ENCODE peak calls at places on chromosomes 16 and 17, in ten cellular contexts. C is PC-3; Z is choroid plexus epithelial cell; L is Caco-2; B is fibroblast of lung; K is AG04450; R is GM12878; O is AG10803; V is breast epithelium; W is activated CD8-positive, alpha-beta T cell treated with anti-CD3 and anti-CD28 coated beads for 36 hours. U is an unnamed sample.

GRCh38 chr16:27245276-27246231 is 23.0 kb downstream of the NSMCE1 start:
- DNase-seq in O (peak), B (peak), K (no peak), V (no peak), W (peak), L (no peak), C (peak), R (no peak), Z (peak), U (peak)

GRCh38 chr16:20844588-20844987 is 38.3 kb downstream of the REXO5 start:
- DNase-seq in O (no peak), L (no peak), W (peak), Z (no peak), K (no peak), R (no peak), B (no peak), C (no peak), V (no peak), U (no peak)

GRCh38 chr17:68771867-68772515 is 170.8 kb upstream of the FAM20A start:
- DNase-seq in W (peak), Z (peak), B (peak), R (no peak), C (peak), O (peak), L (peak), K (peak), V (no peak), U (no peak)

GRCh38 chr16:67917852-67918236 is 13.8 kb downstream of the CTRL start:
- DNase-seq in K (no peak), O (peak), V (no peak), W (peak), C (peak), L (no peak), Z (peak), R (no peak), B (peak), U (peak)

GRCh38 chr16:72739577-72739976 is 308.4 kb downstream of the ZFHX3 start:
- DNase-seq in C (peak), V (no peak), Z (peak), L (no peak), K (no peak), W (no peak), O (peak), R (no peak), B (peak), U (no peak)

GRCh38 chr17:75853410-75853809 is 1.7 kb downstream of the WBP2 start:
- DNase-seq in W (no peak), Z (peak), L (no peak), K (no peak), C (peak), O (peak), V (no peak), R (no peak), B (no peak), U (no peak)

GRCh38 chr17:43645765-43646481 is 15.8 kb downstream of the MEOX1 start:
- DNase-seq in L (no peak), B (peak), V (peak), O (peak), W (peak), Z (peak), R (no peak), K (no peak), C (peak), U (peak)

GRCh38 chr16:73206306-73206705 is 158.4 kb upstream of the ZFHX3 start:
- DNase-seq in R (no peak), C (no peak), W (no peak), K (no peak), O (no peak), B (no peak), L (no peak), V (no peak), Z (no peak), U (no peak)

GRCh38 chr17:81710514-81711308 is 1.4 kb upstream of the SLC25A10 start:
- DNase-seq in O (peak), V (no peak), K (no peak), R (no peak), C (peak), L (no peak), Z (peak), W (peak), B (no peak), U (no peak)

GRCh38 chr16:47490471-47490870 is 29.3 kb downstream of the PHKB start:
- DNase-seq in O (no peak), Z (no peak), W (no peak), L (no peak), C (no peak), K (no peak), R (no peak), V (no peak), B (no peak), U (no peak)

GRCh38 chr17:79803421-79803996 is 6.6 kb upstream of the CBX8 start:
- DNase-seq in V (no peak), C (no peak), L (no peak), Z (no peak), R (no peak), O (no peak), B (no peak), W (no peak), K (no peak), U (no peak)

GRCh38 chr16:19348578-19349315 is 63.2 kb downstream of the CLEC19A start:
- DNase-seq in V (no peak), C (no peak), Z (no peak), W (no peak), B (no peak), L (no peak), O (no peak), K (no peak), R (no peak), U (no peak)

DNA sequence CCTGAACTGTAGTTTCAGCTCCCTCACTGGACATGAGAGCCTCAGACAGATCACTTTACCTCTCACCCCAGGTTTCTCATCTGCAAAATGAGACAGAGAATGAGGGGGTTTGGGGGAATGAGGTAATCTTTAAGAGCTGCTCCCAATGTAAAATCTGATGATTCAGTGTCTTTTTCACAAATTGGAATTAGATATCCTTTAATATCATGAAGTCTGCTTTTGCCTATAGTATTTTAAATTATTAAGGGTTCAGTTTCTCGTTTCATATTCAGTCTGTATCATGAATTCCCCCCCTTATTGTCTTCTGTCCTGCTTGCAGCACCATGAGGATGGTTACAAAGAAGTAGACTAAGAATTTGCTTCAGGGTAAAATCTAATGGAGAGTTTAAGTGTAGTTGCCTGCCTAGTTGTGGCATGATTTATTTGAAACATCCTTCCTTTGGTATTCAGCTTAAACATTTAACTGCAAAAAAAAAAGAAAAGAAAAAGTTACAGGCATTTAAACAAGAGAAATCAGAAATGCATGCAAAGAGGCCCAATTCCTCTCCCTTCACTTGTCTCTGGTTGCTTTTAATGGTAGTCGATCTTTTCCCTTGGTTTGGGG is 77.3 kb downstream of the WNT3 start:
- DNase-seq in R (no peak), V (no peak), K (no peak), W (no peak), C (no peak), L (no peak), O (no peak), Z (no peak), B (no peak), U (no peak)
- TF ChIP-seq CTCF in R (no peak), V (no peak), K (no peak), W (no peak), C (no peak), L (no peak), O (no peak), Z (no peak), B (no peak), U (no peak)

GRCh38 chr16:24131294-24131693 is 124.8 kb upstream of the CACNG3 start:
- DNase-seq in W (no peak), L (no peak), B (no peak), V (no peak), Z (no peak), R (no peak), O (no peak), K (no peak), C (no peak), U (no peak)
- TF ChIP-seq CTCF in W (no peak), L (no peak), B (no peak), V (no peak), Z (no peak), R (no peak), O (no peak), K (no peak), C (no peak), U (no peak)

GRCh38 chr16:51524070-51524469 is 373.0 kb upstream of the SALL1 start:
- DNase-seq in Z (no peak), O (no peak), W (no peak), K (no peak), B (no peak), L (no peak), R (no peak), V (no peak), C (no peak), U (no peak)

GRCh38 chr16:51523400-51523799 is 372.3 kb upstream of the SALL1 start:
- DNase-seq in O (peak), W (no peak), R (no peak), L (no peak), Z (no peak), V (no peak), K (no peak), B (peak), C (no peak), U (no peak)

GRCh38 chr16:51522902-51523301 is 371.8 kb upstream of the SALL1 start:
- DNase-seq in V (no peak), O (no peak), L (no peak), C (no peak), Z (no peak), K (no peak), R (no peak), B (no peak), W (no peak), U (no peak)

GRCh38 chr16:51526622-51527021 is 375.6 kb upstream of the SALL1 start:
- DNase-seq in V (no peak), C (no peak), L (no peak), B (no peak), Z (no peak), R (no peak), O (no peak), W (no peak), K (no peak), U (no peak)

DNA sequence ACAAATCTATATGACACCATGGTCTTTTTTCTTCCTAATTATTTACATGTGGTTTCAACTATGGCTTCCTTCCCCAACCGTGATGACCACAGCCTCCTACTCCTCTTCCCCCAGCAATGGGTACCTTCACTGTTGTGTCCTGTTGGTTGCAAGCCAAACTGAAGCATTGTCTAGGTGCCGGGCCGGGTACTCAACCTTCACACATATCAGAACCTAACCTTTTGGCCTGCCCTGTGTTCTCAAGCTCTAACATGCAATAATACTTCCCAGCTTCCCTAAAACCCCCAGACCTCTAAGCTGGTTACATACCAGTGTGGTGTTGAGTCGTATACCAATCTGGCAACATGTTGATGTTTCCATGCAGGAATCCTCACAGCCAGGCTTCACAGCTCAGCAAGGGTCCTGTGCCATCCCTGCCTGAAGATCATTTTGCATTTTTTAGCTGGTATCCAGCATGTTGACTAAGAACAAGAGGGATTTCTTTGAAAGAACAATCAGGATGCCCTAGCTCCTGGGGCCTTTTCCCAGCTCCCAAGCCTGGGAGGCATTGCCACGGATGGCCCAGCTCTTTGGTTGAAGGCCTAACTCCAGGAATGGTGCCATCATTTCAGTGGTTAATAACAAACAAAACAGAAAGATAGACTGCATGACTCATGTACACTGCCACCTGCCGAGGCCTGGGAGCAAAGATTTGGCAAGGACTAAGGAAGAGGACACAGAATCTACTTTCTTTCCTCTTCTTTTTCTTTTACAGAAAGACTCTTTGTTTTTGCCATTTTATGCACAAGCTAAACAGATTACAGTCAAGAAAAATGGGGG is 373.7 kb upstream of the SALL1 start:
- DNase-seq in V (no peak), B (peak), L (no peak), O (peak), W (no peak), Z (peak), C (no peak), K (no peak), R (no peak), U (no peak)
- TF ChIP-seq CTCF in V (no peak), B (peak), L (no peak), O (peak), W (no peak), Z (peak), C (no peak), K (peak), R (no peak), U (no peak)

DNA sequence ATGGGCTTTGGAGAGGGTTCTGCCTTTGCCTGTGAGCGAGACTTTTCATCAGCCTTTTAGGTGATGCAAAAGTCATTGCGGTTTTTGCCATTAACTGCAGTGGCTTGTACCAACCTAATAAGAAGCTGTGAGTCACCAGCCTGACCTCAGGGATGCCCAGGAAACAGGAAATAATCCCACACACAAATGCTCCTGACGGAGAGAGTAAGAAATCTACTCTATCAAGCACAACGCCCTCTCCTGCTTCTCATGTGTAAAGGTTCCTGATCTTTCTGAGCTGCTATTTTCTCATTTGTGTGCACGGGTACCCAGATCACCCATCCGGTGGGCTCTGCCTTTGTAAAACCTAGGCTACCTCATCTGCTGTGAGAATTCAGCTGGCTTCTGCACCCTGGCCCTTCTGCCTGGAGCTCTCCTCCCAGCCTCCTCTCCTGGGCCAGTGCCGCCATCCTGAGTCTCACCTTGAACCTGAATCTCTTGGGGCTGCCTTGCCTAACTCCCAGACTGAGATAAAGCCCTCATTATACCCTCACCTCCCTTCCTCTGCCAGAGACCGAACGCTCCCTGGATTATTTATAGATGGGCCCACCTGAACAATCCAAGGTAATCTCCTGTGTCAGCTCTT is 299.7 kb downstream of the C16orf95 start:
- DNase-seq in B (peak), K (peak), R (no peak), C (peak), W (peak), O (peak), V (no peak), Z (peak), L (no peak), U (no peak)
- TF ChIP-seq CTCF in B (peak), K (peak), R (no peak), C (peak), W (no peak), O (peak), V (no peak), Z (peak), L (no peak), U (no peak)